ENCODE peak calls at places on chromosomes 12 and 14, in six cellular contexts. Y is GM13976; I is H54; R is dermis microvascular lymphatic vessel endothelial cell; W is activated gamma-delta T cell treated with anti-CD3 and anti-CD28 coated beads, Interleukin-2, amount 50 U/mL, for 16 hours; C is ovary. U is an unnamed sample.

GRCh38 chr14:70891741-70892140 is 15.5 kb upstream of the PCNX1 start:
- DNase-seq in I (no peak), C (no peak), Y (no peak), W (no peak), R (no peak), U (no peak)

GRCh38 chr12:2256915-2257314 is 204.1 kb downstream of the CACNA1C start:
- DNase-seq in Y (no peak), I (no peak), C (no peak), R (no peak), W (no peak), U (no peak)

GRCh38 chr12:50620050-50620974 is 115.5 kb downstream of the DIP2B start:
- DNase-seq in Y (no peak), R (no peak), W (no peak), I (peak), C (no peak), U (no peak)

GRCh38 chr12:19129121-19129485 is 430 bp upstream of the PLEKHA5 start:
- DNase-seq in R (no peak), W (no peak), Y (no peak), I (no peak), C (no peak), U (peak)

GRCh38 chr12:101935769-101936741 is 58.7 kb downstream of the DRAM1 start:
- DNase-seq in I (no peak), C (peak), Y (peak), W (no peak), R (no peak), U (no peak)

GRCh38 chr14:21528381-21529348 is 2.5 kb upstream of the SALL2 start:
- DNase-seq in Y (no peak), I (no peak), C (no peak), R (no peak), W (no peak), U (no peak)

GRCh38 chr14:100434911-100435455 is 111.8 kb downstream of the SLC25A47 start:
- DNase-seq in Y (no peak), W (no peak), R (no peak), C (no peak), I (no peak), U (no peak)

GRCh38 chr12:92676710-92677109 is 26.1 kb upstream of the PLEKHG7 start:
- DNase-seq in I (no peak), Y (no peak), R (no peak), C (no peak), W (no peak), U (no peak)

GRCh38 chr12:95574030-95574429 is 22.8 kb upstream of the USP44 start:
- DNase-seq in W (no peak), R (no peak), Y (peak), I (no peak), C (no peak), U (no peak)

GRCh38 chr12:9065607-9065856 is 50.2 kb downstream of the A2M start:
- DNase-seq in I (no peak), C (no peak), W (no peak), Y (no peak), R (no peak), U (no peak)

GRCh38 chr12:125220404-125221273 is 155.4 kb downstream of the AACS start:
- DNase-seq in Y (no peak), I (no peak), C (no peak), R (no peak), W (no peak), U (no peak)

GRCh38 chr12:9214536-9214935 is 6.3 kb upstream of the PZP start:
- DNase-seq in C (no peak), Y (no peak), W (no peak), R (no peak), I (no peak), U (no peak)

GRCh38 chr12:2555487-2556082 is 239.2 kb upstream of the FKBP4 start:
- DNase-seq in C (no peak), R (no peak), W (no peak), I (no peak), Y (no peak), U (no peak)

GRCh38 chr12:93137656-93138612 is 208.8 kb upstream of the EEA1 start:
- DNase-seq in Y (peak), W (no peak), R (no peak), I (peak), C (no peak), U (no peak)

GRCh38 chr14:99952039-99952438 is 113.2 kb upstream of the EVL start:
- DNase-seq in I (no peak), Y (no peak), R (no peak), W (no peak), C (no peak), U (no peak)

GRCh38 chr12:7131502-7131866 is 1.3 kb downstream of the CLSTN3 start:
- DNase-seq in Y (no peak), W (no peak), R (no peak), I (no peak), C (no peak), U (no peak)

GRCh38 chr12:56084958-56085543 is 5.1 kb downstream of the ERBB3 start:
- DNase-seq in Y (no peak), W (no peak), C (no peak), R (no peak), I (no peak), U (no peak)

GRCh38 chr12:91889059-91889458 is 256.6 kb downstream of the BTG1 start:
- DNase-seq in C (no peak), R (no peak), W (no peak), I (no peak), Y (no peak), U (no peak)

GRCh38 chr12:116674643-116675183 is 63.2 kb downstream of the SPRING1 start:
- DNase-seq in W (no peak), I (no peak), R (no peak), Y (no peak), C (no peak), U (no peak)

GRCh38 chr12:49515266-49515665 is 23.6 kb upstream of the KCNH3 start:
- DNase-seq in Y (no peak), R (no peak), C (no peak), I (no peak), W (no peak), U (no peak)

U was measured in LNCaP clone FGC.